ENCODE peak calls at places on chromosomes 2 and 18, in seven cellular contexts. K is spleen, Z is breast epithelium, L is GM23338, Y is HCT116, F is HL-60, C is upper lobe of left lung. N is an unnamed sample. For H3K27me3, the result is how much of the 10 kb centered on the place peaks cover.

GRCh38 chr2:119283873-119284331 is 60.3 kb downstream of the STEAP3 start:
- DNase-seq in K (no peak), Z (peak), L (no peak), Y (no peak), F (peak), C (no peak), N (no peak)

GRCh38 chr2:222743263-222743865 is 71.9 kb downstream of the MOGAT1 start:
- DNase-seq in K (no peak), Z (no peak), L (no peak), Y (no peak), F (peak), C (no peak), N (no peak)

GRCh38 chr2:200486529-200486928 is 23.3 kb downstream of the KCTD18 start:
- DNase-seq in K (no peak), Z (no peak), L (no peak), Y (no peak), F (no peak), C (no peak), N (no peak)

GRCh38 chr18:21191596-21192307 is 50.3 kb upstream of the GREB1L start:
- DNase-seq in K (no peak), Z (peak), L (peak), Y (peak), F (peak), C (no peak), N (no peak)

GRCh38 chr2:234880551-234881211 is 71.1 kb upstream of the SH3BP4 start:
- DNase-seq in K (no peak), Z (no peak), L (no peak), Y (peak), F (peak), C (no peak), N (no peak)

GRCh38 chr18:55328301-55328700 is 259.7 kb downstream of the TCF4 start:
- DNase-seq in K (no peak), Z (no peak), L (no peak), Y (no peak), F (no peak), C (no peak), N (no peak)

GRCh38 chr2:221392228-221392881 is 179.7 kb downstream of the EPHA4 start:
- DNase-seq in K (no peak), Z (no peak), L (no peak), Y (no peak), F (no peak), C (no peak), N (no peak)

GRCh38 chr2:240896871-240897692 is 1.1 kb upstream of the MAB21L4 start:
- DNase-seq in K (no peak), Z (no peak), L (no peak), Y (no peak), F (no peak), C (peak), N (no peak)

GRCh38 chr2:165793161-165793778 is 777 bp downstream of the GALNT3 start:
- DNase-seq in K (no peak), Z (peak), L (peak), Y (peak), F (no peak), C (peak), N (no peak)

GRCh38 chr2:240622631-240623235 is 2.5 kb upstream of the GPR35 start:
- DNase-seq in K (peak), Z (peak), L (no peak), Y (no peak), F (no peak), C (peak), N (no peak)

GRCh38 chr18:76530391-76530790 is 35.3 kb upstream of the ZNF516 start:
- DNase-seq in K (no peak), Z (no peak), L (no peak), Y (no peak), F (no peak), C (no peak), N (no peak)

GRCh38 chr18:3661121-3661520 is 211.1 kb downstream of the TGIF1 start:
- DNase-seq in K (no peak), Z (no peak), L (no peak), Y (no peak), F (no peak), C (no peak), N (no peak)

GRCh38 chr18:12911025-12911927 is 27.2 kb upstream of the PTPN2 start:
- DNase-seq in K (peak), Z (no peak), L (peak), Y (no peak), F (no peak), C (peak), N (no peak)

GRCh38 chr2:171124512-171124911 is 36.2 kb downstream of the TLK1 start:
- DNase-seq in K (no peak), Z (no peak), L (no peak), Y (no peak), F (no peak), C (no peak), N (no peak)

GRCh38 chr2:141207042-141207398 is 923.8 kb downstream of the LRP1B start:
- DNase-seq in K (no peak), Z (no peak), L (no peak), Y (no peak), F (no peak), C (no peak), N (no peak)

GRCh38 chr2:118437501-118437900 is 349.2 kb downstream of the INSIG2 start:
- DNase-seq in K (no peak), Z (no peak), L (no peak), Y (no peak), F (no peak), C (no peak), N (no peak)

GRCh38 chr18:3923750-3924149 is 473.8 kb downstream of the TGIF1 start:
- DNase-seq in K (no peak), Z (no peak), L (no peak), Y (no peak), F (no peak), C (no peak), N (no peak)

GRCh38 chr2:190858817-190859216 is 21.8 kb upstream of the GLS start:
- DNase-seq in K (no peak), Z (no peak), L (no peak), Y (no peak), F (no peak), C (no peak), N (no peak)

GRCh38 chr2:85162746-85163301 is 29.6 kb downstream of the TCF7L1 start:
- DNase-seq in K (no peak), Z (no peak), L (no peak), Y (no peak), F (no peak), C (no peak), N (no peak)

GRCh38 chr2:132448771-132449170 is 32.2 kb downstream of the GPR39 start:
- DNase-seq in K (no peak), Z (no peak), L (peak), Y (no peak), F (no peak), C (no peak), N (no peak)

GRCh38 chr18:45171575-45172225 is 443.6 kb upstream of the SLC14A2 start:
- DNase-seq in K (no peak), Z (no peak), L (no peak), Y (no peak), F (no peak), C (no peak), N (no peak)

GRCh38 chr2:39696838-39697237 is 31.1 kb downstream of the TMEM178A start:
- DNase-seq in K (no peak), Z (no peak), L (no peak), Y (no peak), F (no peak), C (no peak), N (no peak)

GRCh38 chr2:8442833-8443486 is 238.9 kb upstream of the ID2 start:
- DNase-seq in K (no peak), Z (no peak), L (no peak), Y (no peak), F (no peak), C (no peak), N (no peak)

GRCh38 chr2:178628590-178628989 is 148.3 kb downstream of the PLEKHA3 start:
- DNase-seq in K (no peak), Z (no peak), L (no peak), Y (no peak), F (no peak), C (no peak), N (no peak)

GRCh38 chr2:210895132-210895531 is 338.7 kb downstream of the CPS1 start:
- DNase-seq in K (no peak), Z (no peak), L (peak), Y (no peak), F (no peak), C (no peak), N (no peak)

GRCh38 chr2:176083796-176084261 is at the start of gene EVX2:
- DNase-seq in K (no peak), Z (no peak), L (peak), Y (no peak), F (no peak), C (no peak), N (no peak)

GRCh38 chr2:176085861-176086771 is 2.4 kb upstream of the EVX2 start:
- DNase-seq in K (no peak), Z (no peak), L (peak), Y (peak), F (no peak), C (peak), N (no peak)

GRCh38 chr2:176082885-176083731 is 654 bp downstream of the EVX2 start:
- DNase-seq in K (no peak), Z (no peak), L (peak), Y (no peak), F (no peak), C (peak), N (peak)

GRCh38 chr2:176084629-176085119 is 912 bp upstream of the EVX2 start:
- DNase-seq in K (no peak), Z (no peak), L (peak), Y (no peak), F (no peak), C (no peak), N (no peak)

DNA sequence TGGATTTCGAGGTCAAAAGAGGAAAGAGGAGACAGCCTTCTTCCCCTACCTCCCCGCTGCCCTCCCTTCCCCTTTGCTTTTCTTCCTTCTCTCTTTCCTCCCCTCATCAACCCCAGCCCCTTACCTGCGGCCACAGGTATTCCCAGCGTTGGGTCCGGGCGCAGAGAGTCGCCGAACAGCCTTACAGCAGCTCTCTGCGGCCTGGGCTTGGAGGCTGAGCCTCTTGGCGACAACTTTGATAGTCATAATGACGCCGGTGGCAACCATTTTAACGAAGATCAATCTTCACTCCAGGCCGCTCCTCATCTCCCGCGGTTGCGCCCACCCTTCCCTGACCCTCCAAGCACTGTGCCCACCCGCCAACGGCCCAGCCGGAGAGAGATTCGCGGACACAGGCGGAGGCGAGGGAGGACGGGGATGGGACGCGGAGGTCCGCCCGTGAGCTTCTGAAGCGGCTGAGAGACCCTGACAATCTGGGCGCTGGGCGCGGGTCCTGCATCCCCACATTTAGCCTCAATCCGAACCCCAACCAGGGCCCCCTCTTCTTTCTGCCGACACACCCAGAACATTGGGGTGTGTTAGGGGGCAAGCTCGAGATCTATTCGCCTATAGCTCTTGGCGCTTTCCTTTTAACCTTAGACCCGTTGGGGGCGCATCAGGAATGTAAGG is 1.5 kb upstream of the EVX2 start:
- DNase-seq in K (no peak), Z (no peak), L (peak), Y (no peak), F (no peak), C (peak), N (no peak)
- H3K27me3 ChIP-seq in K (half or more), Z (half or more), L (half or more), Y (under half), F (half or more), C (under half), N (under half)

GRCh38 chr2:2263196-2263829 is 67.8 kb downstream of the MYT1L start:
- DNase-seq in K (no peak), Z (no peak), L (no peak), Y (no peak), F (no peak), C (no peak), N (peak)
- TF ChIP-seq POLR2AphosphoS5 in K (no peak), Z (no peak), L (no peak), Y (no peak), F (no peak), C (no peak), N (no peak)

DNA sequence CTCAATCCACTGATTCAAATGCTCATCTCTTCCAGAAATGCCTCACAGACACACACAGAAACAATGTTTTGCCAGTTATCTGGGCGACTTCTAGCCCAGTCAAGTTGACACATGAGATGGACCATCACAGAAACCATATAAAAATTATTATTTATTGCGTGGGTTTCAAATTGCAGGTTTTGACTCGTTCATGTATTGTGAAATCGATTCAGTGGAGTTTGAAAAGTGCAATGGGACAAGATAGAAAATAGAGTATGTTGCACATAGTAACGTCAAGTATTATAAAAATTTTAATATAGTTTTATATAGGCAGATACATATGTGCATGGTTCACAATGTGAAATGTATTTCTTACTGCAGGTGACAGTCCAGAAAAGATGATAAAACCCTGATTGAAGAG is 100.8 kb downstream of the MRPS9 start:
- DNase-seq in K (no peak), Z (no peak), L (no peak), Y (no peak), F (no peak), C (no peak), N (no peak)
- H3K4me3 ChIP-seq in K (no peak), Z (no peak), L (no peak), Y (no peak), F (no peak), C (no peak), N (no peak)

DNA sequence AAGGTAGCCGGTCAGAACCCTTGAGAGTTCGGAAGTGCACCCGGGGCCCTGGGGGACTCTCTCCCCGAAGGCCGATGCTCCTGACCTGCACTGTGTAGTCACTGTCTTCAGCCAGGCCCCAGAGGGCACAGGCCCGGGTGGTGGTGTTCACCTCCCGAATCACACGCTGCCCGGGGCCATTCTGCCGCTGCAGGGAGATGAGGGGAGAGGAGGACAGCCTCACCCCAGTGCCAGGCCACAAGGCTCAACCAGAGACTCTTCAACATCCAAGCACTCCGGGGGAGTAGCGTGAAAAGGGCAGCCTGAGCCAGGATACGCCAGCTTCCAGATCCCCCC is 1.1 kb downstream of the FNDC4 start:
- DNase-seq in K (no peak), Z (no peak), L (no peak), Y (no peak), F (no peak), C (peak), N (no peak)
- H3K27me3 ChIP-seq in K (under half), Z (under half), L (under half), Y (under half), F (under half), C (under half), N (under half)

N was measured in vagina.